ENCODE peak calls at places on chromosomes 13 and 19, in six cellular contexts. H, A, R, U, X and K are unnamed samples. For H3K4me1, the result is how much of the 10 kb centered on the place peaks cover.

GRCh38 chr13:80888421-80888820 is 547.5 kb upstream of the SPRY2 start:
- DNase-seq in U (no peak), A (no peak), R (no peak), H (no peak), X (no peak), K (no peak)

GRCh38 chr13:94712812-94713555 is 639 bp upstream of the SOX21 start:
- DNase-seq in H (no peak), U (peak), A (peak), R (no peak), X (no peak), K (no peak)

GRCh38 chr13:113137656-113138292 is 15.2 kb downstream of the F10 start:
- DNase-seq in A (no peak), U (no peak), X (no peak), R (no peak), H (no peak), K (no peak)

GRCh38 chr19:3968556-3969434 is 2.1 kb downstream of the DAPK3 start:
- DNase-seq in U (peak), X (peak), H (peak), A (peak), R (peak), K (peak)

GRCh38 chr13:99446242-99446641 is 55.0 kb upstream of the TM9SF2 start:
- DNase-seq in U (no peak), H (no peak), R (no peak), A (no peak), X (no peak), K (no peak)

GRCh38 chr19:39400997-39401548 is 5.6 kb upstream of the ZFP36 start:
- DNase-seq in U (no peak), A (no peak), R (no peak), H (no peak), X (no peak), K (no peak)

GRCh38 chr13:102346769-102347168 is 55.1 kb downstream of the FGF14 start:
- DNase-seq in A (no peak), H (no peak), X (no peak), R (no peak), U (no peak), K (no peak)

GRCh38 chr13:76937416-76937815 is 10.9 kb upstream of the ACOD1 start:
- DNase-seq in U (no peak), A (no peak), H (no peak), X (no peak), R (no peak), K (no peak)

GRCh38 chr19:55528030-55528801 is 8.7 kb downstream of the SBK2 start:
- DNase-seq in H (no peak), R (no peak), U (no peak), X (no peak), A (no peak), K (no peak)

GRCh38 chr13:113915786-113916329 is 52.0 kb upstream of the GAS6 start:
- DNase-seq in X (peak), A (no peak), H (no peak), U (no peak), R (no peak), K (peak)

GRCh38 chr13:83877901-83878300 is 4.4 kb downstream of the SLITRK1 start:
- DNase-seq in R (no peak), A (no peak), X (no peak), H (no peak), U (no peak), K (no peak)

GRCh38 chr13:44129418-44129817 is 244.2 kb upstream of the SERP2 start:
- DNase-seq in R (no peak), U (no peak), X (no peak), A (no peak), H (no peak), K (no peak)
- H3K4me1 ChIP-seq in R (under half), U (under half), X (under half), A (under half), H (under half), K (under half)

GRCh38 chr19:40578442-40578908 is 1.8 kb downstream of the SHKBP1 start:
- DNase-seq in A (no peak), X (no peak), U (no peak), H (no peak), R (no peak), K (no peak)

GRCh38 chr19:40571831-40572495 is 4.7 kb upstream of the SHKBP1 start:
- DNase-seq in H (no peak), X (no peak), R (no peak), A (no peak), U (no peak), K (no peak)

GRCh38 chr19:40575326-40575725 is 1.3 kb upstream of the SHKBP1 start:
- DNase-seq in A (no peak), H (no peak), R (no peak), U (no peak), X (no peak), K (no peak)

GRCh38 chr19:40576585-40577451 is at the start of gene SHKBP1:
- DNase-seq in A (peak), X (peak), H (peak), U (peak), R (peak), K (peak)

DNA sequence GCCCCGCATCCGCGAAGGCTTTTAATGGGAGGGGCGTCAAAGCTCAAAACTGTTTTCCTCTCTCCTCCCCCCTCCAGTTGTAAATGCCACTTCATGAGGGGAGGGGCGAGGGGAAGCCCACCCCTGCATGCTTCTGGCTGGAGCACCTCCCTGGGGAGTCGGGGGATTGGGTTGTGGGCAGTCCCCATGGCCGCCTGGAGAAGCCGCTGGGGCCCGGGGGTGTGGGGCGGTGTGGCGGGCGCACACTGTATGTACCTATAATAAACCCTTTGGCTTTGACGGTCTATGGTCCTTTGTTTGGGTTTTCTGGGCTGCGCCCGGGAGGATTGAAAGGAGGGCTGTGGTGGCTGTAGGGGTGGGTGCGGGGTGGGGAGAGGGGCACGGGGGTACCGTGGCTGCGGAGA is 490 bp upstream of the SHKBP1 start:
- DNase-seq in H (no peak), X (no peak), R (no peak), U (no peak), A (no peak), K (no peak)
- H3K4me3 ChIP-seq in H (peak), X (peak), R (peak), U (peak), A (peak), K (peak)

DNA sequence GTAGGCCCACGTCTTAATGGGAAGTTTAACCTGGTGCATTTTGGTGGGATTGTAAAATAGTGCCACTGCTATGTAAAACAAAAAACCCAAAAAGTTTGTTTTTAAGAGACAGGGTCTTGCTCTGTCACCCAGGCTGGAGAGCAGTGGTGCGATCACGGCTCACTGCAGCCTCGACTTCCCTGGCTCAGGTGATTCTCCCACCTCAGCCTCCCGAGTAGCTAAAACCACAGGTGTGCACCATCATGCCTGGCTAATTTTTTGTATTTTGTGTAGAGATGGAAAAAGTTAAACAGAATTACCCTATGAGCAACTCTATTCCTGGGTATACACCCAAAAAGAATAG is 820 bp upstream of the REXO1 start:
- DNase-seq in A (no peak), X (no peak), U (no peak), R (no peak), H (no peak), K (no peak)
- H3K4me1 ChIP-seq in A (under half), X (under half), U (under half), R (half or more), H (under half), K (under half)

GRCh38 chr13:37981932-37982331 is 112.4 kb upstream of the TRPC4 start:
- DNase-seq in X (no peak), H (no peak), U (no peak), R (no peak), A (no peak), K (no peak)

GRCh38 chr13:37978680-37979079 is 109.1 kb upstream of the TRPC4 start:
- DNase-seq in X (no peak), U (no peak), A (no peak), R (no peak), H (no peak), K (no peak)

GRCh38 chr13:37985281-37985680 is 115.7 kb upstream of the TRPC4 start:
- DNase-seq in X (no peak), H (no peak), U (no peak), R (no peak), A (no peak), K (no peak)

GRCh38 chr13:37984357-37984756 is 114.8 kb upstream of the TRPC4 start:
- DNase-seq in A (no peak), H (no peak), R (no peak), X (no peak), U (no peak), K (no peak)
- H3K4me3 ChIP-seq in A (no peak), H (no peak), R (no peak), X (no peak), U (no peak), K (no peak)